ENCODE peak calls at places on chromosomes 7 and 10, in six cellular contexts. D is stomach, H is ovary, J is left ventricle myocardium inferior, P is spleen, U is kidney epithelial cell. K is an unnamed sample.

GRCh38 chr10:118496525-118496924 is 98.9 kb downstream of the PRLHR start:
- DNase-seq in J (no peak), P (no peak), H (no peak), D (no peak), U (no peak), K (no peak)

GRCh38 chr7:40979296-40979695 is 723.6 kb downstream of the INHBA start:
- DNase-seq in P (no peak), D (no peak), J (no peak), H (no peak), U (no peak), K (no peak)

GRCh38 chr7:149072438-149072775 is 18.1 kb downstream of the ZNF786 start:
- DNase-seq in P (no peak), J (no peak), H (no peak), D (no peak), U (no peak), K (no peak)

GRCh38 chr7:120043250-120043649 is 229.7 kb upstream of the KCND2 start:
- DNase-seq in D (no peak), U (no peak), J (no peak), H (no peak), P (no peak), K (no peak)

GRCh38 chr7:1026721-1027151 is 17.6 kb upstream of the GPR146 start:
- DNase-seq in J (no peak), P (peak; percentile 72), U (no peak), D (no peak), H (no peak), K (peak; percentile 44)

GRCh38 chr7:157663061-157663863 is 326.5 kb downstream of the DNAJB6 start:
- DNase-seq in U (no peak), D (no peak), P (peak; percentile 64), H (peak; percentile 40), J (no peak), K (no peak)

GRCh38 chr7:128253701-128254100 is 12.6 kb downstream of the LEP start:
- DNase-seq in J (no peak), P (no peak), H (no peak), D (no peak), U (no peak), K (no peak)

GRCh38 chr7:121440857-121441503 is 44.9 kb upstream of the FAM3C start:
- DNase-seq in U (no peak), H (no peak), P (peak; percentile 76), J (peak; percentile 15), D (no peak), K (peak; percentile 43)

GRCh38 chr10:103833731-103834365 is 21.5 kb downstream of the SH3PXD2A start:
- DNase-seq in J (peak; percentile 67), U (no peak), P (peak; percentile 59), D (no peak), H (peak; percentile 78), K (no peak)

GRCh38 chr7:150877545-150877944 is 25.2 kb downstream of the AOC1 start:
- DNase-seq in U (no peak), J (no peak), P (no peak), D (no peak), H (no peak), K (no peak)

GRCh38 chr10:87925570-87925969 is 62.1 kb downstream of the PTEN start:
- DNase-seq in P (no peak), D (no peak), H (no peak), U (peak; percentile 28), J (no peak), K (no peak)

GRCh38 chr10:21212912-21213311 is 312.6 kb downstream of the SKIDA1 start:
- DNase-seq in U (no peak), J (no peak), D (no peak), H (no peak), P (no peak), K (no peak)

GRCh38 chr10:92538231-92538958 is 35.5 kb downstream of the IDE start:
- DNase-seq in D (no peak), U (no peak), P (no peak), J (no peak), H (no peak), K (no peak)

GRCh38 chr10:15562116-15562515 is 157.6 kb downstream of the ITGA8 start:
- DNase-seq in H (no peak), D (no peak), J (no peak), U (no peak), P (no peak), K (no peak)

GRCh38 chr7:144720139-144720538 is 115.7 kb downstream of the TPK1 start:
- DNase-seq in H (no peak), P (no peak), J (no peak), U (peak; percentile 29), D (no peak), K (no peak)

GRCh38 chr10:69492091-69492745 is 41.0 kb downstream of the TSPAN15 start:
- DNase-seq in H (no peak), D (no peak), U (no peak), P (peak; percentile 19), J (no peak), K (no peak)

GRCh38 chr10:100811752-100812750 is 66.7 kb downstream of the PAX2 start:
- DNase-seq in U (no peak), P (peak; percentile 51), D (no peak), H (no peak), J (no peak), K (no peak)

GRCh38 chr10:100810835-100811116 is 65.4 kb downstream of the PAX2 start:
- DNase-seq in D (no peak), H (no peak), U (no peak), J (no peak), P (no peak), K (peak; percentile 58)

GRCh38 chr10:100811261-100811660 is 65.9 kb downstream of the PAX2 start:
- DNase-seq in J (no peak), U (no peak), D (no peak), H (no peak), P (no peak), K (no peak)

GRCh38 chr10:100814751-100815474 is 69.5 kb downstream of the PAX2 start:
- DNase-seq in D (no peak), H (no peak), U (no peak), J (no peak), P (no peak), K (no peak)

GRCh38 chr10:100812978-100813377 is 67.6 kb downstream of the PAX2 start:
- DNase-seq in P (peak; percentile 43), J (no peak), U (no peak), D (no peak), H (no peak), K (no peak)
- H3K27me3 ChIP-seq in P (peaks cover 73% of the 10 kb centered on the region), J (peaks cover 100% of the 10 kb centered on the region), U (no peaks in the 10 kb centered on the region), D (peaks cover 2% of the 10 kb centered on the region), H (no peaks in the 10 kb centered on the region), K (no peaks in the 10 kb centered on the region)

GRCh38 chr10:132452216-132452650 is 55.2 kb downstream of the PWWP2B start:
- DNase-seq in P (peak; percentile 88), J (no peak), D (no peak), H (peak; percentile 50), U (no peak), K (peak; percentile 63)
- TF ChIP-seq CTCF in P (peak; percentile 35), J (peak; percentile 50), D (no peak), H (no peak), U (peak; percentile 9), K (no peak)

DNA sequence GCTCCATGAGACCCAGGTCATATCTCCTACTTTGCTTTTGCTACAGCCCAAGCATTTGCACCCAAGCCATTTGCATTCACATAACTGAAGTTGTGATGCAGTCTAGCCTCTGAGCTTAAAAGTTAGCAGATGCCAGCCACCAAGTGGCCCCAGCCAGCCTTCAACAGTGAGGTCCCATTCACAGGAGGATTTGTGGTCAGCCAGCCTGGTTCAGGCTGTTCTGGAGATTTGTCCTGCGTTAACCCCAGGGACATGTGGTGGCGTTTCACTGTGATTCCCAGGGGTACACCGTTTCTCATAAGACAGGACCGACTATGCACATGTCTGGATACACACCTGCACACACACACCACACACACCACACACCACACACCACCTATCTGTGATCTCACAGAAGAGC is 51.2 kb downstream of the GPR26 start:
- DNase-seq in J (no peak), D (no peak), P (no peak), U (no peak), H (no peak), K (no peak)
- H3K27me3 ChIP-seq in J (peaks cover 11% of the 10 kb centered on the region), D (no peaks in the 10 kb centered on the region), P (no peaks in the 10 kb centered on the region), U (no peaks in the 10 kb centered on the region), H (no peaks in the 10 kb centered on the region), K (no peaks in the 10 kb centered on the region)

DNA sequence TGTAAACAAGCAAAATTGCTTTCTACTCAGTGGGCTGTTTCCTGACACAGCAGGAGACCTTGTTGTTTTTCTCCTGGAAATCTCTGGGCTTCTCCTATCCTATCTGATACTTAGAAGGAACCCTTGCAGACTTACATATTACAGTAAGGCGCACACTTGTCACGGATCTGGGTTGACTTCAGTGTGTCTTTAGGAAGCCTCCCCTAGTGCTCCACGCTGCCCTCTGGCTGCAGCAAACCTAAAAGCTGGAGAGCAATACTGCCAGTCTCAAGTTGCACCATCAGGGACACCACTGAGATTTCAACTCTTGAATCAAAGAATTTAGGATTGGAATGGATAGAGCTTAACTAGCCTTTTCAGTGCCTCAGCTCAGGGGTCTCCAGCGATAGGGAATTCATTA is 495.3 kb downstream of the LRMDA start:
- DNase-seq in D (peak; percentile 64), H (peak; percentile 66), P (no peak), J (no peak), U (no peak), K (no peak)
- TF ChIP-seq CTCF in D (no peak), H (peak; percentile 43), P (no peak), J (no peak), U (no peak), K (no peak)

GRCh38 chr7:101496017-101496416 is 133.1 kb downstream of the MYL10 start:
- DNase-seq in J (no peak), P (no peak), H (no peak), D (no peak), U (no peak), K (no peak)

GRCh38 chr7:101488826-101489572 is 126.3 kb downstream of the COL26A1 start:
- DNase-seq in J (no peak), U (no peak), P (no peak), H (no peak), D (no peak), K (no peak)

DNA sequence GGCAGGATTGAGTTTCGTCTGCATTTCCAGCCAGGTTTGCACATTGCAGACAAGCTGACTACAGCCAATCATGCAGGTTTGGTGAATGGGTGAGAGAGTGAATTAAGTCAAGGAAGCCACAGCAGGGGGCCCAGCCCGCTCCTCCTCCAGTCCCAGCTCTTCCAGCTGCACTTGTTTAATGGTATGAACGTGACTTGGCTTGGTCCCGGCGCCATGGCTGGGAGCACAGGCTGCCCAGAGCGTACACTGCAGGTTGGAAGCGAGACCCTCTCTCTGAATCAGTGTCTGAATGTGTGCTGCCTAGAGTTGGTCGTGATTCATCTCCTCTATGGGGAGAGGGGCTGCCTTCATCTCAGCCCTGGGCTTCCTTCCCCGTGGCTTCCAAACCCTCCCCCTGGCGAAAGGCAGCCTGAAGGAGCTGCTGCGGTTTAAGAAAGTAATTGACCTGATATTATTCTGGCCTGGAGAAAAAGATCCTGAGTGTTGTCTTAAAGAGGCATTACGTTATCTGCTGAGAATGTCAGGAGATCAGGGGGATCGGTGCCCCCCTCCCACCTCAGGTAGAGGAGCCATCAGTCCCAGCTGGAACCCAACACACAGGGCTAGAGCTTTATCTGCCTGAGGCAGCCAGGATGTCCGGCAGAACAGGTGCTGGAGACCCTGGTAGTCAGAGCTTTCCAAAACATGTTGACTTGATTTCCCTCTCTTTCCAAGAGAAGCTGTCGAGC is 132.1 kb downstream of the COL26A1 start:
- DNase-seq in J (no peak), H (no peak), P (no peak), D (no peak), U (no peak), K (no peak)
- H3K27me3 ChIP-seq in J (peaks cover 53% of the 10 kb centered on the region), H (no peaks in the 10 kb centered on the region), P (no peaks in the 10 kb centered on the region), D (no peaks in the 10 kb centered on the region), U (no peaks in the 10 kb centered on the region), K (no peaks in the 10 kb centered on the region)

GRCh38 chr7:130154131-130154500 is 51.1 kb downstream of the TMEM209 start:
- DNase-seq in J (no peak), P (no peak), U (no peak), D (no peak), H (no peak), K (no peak)
- TF ChIP-seq CTCF in J (no peak), P (no peak), U (no peak), D (no peak), H (no peak), K (no peak)